ENCODE peak calls at places on chromosomes 16 and 17, in eight cellular contexts. B is coronary artery, R is heart right ventricle, U is tibial artery, T is uterus, N is ovary, G is glutamatergic neuron, Y is tibial nerve. C is an unnamed sample.

GRCh38 chr17:4708436-4708835 is 2.0 kb upstream of the ARRB2 start:
- DNase-seq in B (no peak), R (no peak), U (no peak), T (no peak), N (no peak), G (peak; percentile 34), Y (no peak), C (no peak)

GRCh38 chr16:30534368-30535105 is at the start of gene ZNF747:
- DNase-seq in B (peak; percentile 92), R (peak; percentile 94), U (peak; percentile 96), T (peak; percentile 94), N (peak; percentile 96), G (peak; percentile 93), Y (peak; percentile 92), C (peak; percentile 91)

GRCh38 chr16:88379694-88380040 is 3.1 kb upstream of the ZNF469 start:
- DNase-seq in B (no peak), R (no peak), U (peak; percentile 62), T (no peak), N (peak; percentile 17), G (peak; percentile 12), Y (no peak), C (no peak)

GRCh38 chr16:84982434-84982833 is 28.9 kb downstream of the ZDHHC7 start:
- DNase-seq in B (no peak), R (no peak), U (no peak), T (no peak), N (no peak), G (no peak), Y (no peak), C (no peak)

GRCh38 chr16:5551909-5552308 is 454.3 kb upstream of the EEF2KMT start:
- DNase-seq in B (no peak), R (no peak), U (no peak), T (no peak), N (no peak), G (no peak), Y (no peak), C (no peak)

GRCh38 chr17:77451894-77452852 is 311.4 kb downstream of the SEC14L1 start:
- DNase-seq in B (peak; percentile 88), R (peak; percentile 71), U (peak; percentile 84), T (peak; percentile 79), N (peak; percentile 81), G (peak; percentile 84), Y (peak; percentile 67), C (no peak)

GRCh38 chr17:76354747-76355310 is 1.1 kb upstream of the PRPSAP1 start:
- DNase-seq in B (no peak), R (no peak), U (no peak), T (no peak), N (no peak), G (no peak), Y (no peak), C (no peak)

GRCh38 chr17:76095943-76096342 is 7.6 kb downstream of the EXOC7 start:
- DNase-seq in B (no peak), R (no peak), U (no peak), T (no peak), N (no peak), G (no peak), Y (no peak), C (no peak)

DNA sequence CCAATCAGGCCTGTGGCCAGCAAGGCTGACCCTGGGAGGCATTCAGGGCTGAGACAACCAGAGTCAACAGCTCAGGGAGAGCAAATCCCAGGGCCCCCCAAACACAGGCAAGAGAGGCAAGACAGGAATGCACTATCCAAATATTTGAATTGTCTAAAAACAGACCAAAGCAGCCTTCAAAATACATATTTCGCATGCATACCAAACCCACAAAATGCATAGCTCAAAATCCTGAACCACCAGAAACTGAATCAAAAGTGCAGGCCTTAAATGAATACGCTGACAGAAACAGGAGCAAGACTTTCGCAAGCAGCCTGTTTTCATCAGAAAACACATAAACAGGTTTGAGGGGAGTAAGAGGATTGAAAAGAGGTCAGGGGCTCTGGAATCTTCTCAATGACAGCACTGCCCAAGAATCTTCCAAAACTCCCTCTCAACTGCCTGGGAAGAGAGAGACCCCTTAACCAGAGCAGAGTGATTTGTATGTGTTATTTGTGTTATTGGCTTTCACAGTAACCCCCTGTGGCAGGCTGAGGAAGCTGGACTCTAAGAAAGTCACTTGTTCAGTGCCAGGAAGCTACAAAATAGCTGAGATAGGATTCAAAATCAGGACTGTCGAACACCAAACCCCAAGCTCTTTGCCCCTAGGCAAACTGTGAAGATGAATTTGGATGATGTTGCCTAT is 213.5 kb upstream of the CDH5 start:
- DNase-seq in B (no peak), R (no peak), U (no peak), T (no peak), N (no peak), G (no peak), Y (no peak), C (no peak)
- TF ChIP-seq CTCF in B (no peak), R (no peak), U (no peak), T (no peak), N (no peak), G (no peak), Y (no peak), C (peak; percentile 28)

GRCh38 chr17:65556910-65557348 is 4.5 kb downstream of the AXIN2 start:
- DNase-seq in B (no peak), R (no peak), U (no peak), T (no peak), N (no peak), G (no peak), Y (no peak), C (no peak)

GRCh38 chr17:65553009-65553645 is 8.3 kb downstream of the AXIN2 start:
- DNase-seq in B (no peak), R (no peak), U (no peak), T (no peak), N (no peak), G (no peak), Y (no peak), C (no peak)

GRCh38 chr17:65553646-65554567 is 7.5 kb downstream of the AXIN2 start:
- DNase-seq in B (no peak), R (no peak), U (no peak), T (peak; percentile 39), N (no peak), G (no peak), Y (no peak), C (no peak)

GRCh38 chr17:65556014-65556909 is 5.2 kb downstream of the AXIN2 start:
- DNase-seq in B (peak; percentile 80), R (peak; percentile 77), U (peak; percentile 83), T (peak; percentile 88), N (peak; percentile 87), G (peak; percentile 93), Y (peak; percentile 80), C (no peak)

GRCh38 chr17:65554568-65555223 is 6.8 kb downstream of the AXIN2 start:
- DNase-seq in B (no peak), R (peak; percentile 66), U (no peak), T (peak; percentile 58), N (no peak), G (no peak), Y (no peak), C (no peak)
- TF ChIP-seq CTCF in B (no peak), R (no peak), U (no peak), T (peak; percentile 26), N (peak; percentile 13), G (no peak), Y (peak; percentile 29), C (no peak)

GRCh38 chr16:77850637-77851330 is 62.4 kb downstream of the VAT1L start:
- DNase-seq in B (no peak), R (no peak), U (no peak), T (no peak), N (no peak), G (no peak), Y (no peak), C (no peak)
- TF ChIP-seq CTCF in B (no peak), R (no peak), U (no peak), T (no peak), N (no peak), G (no peak), Y (no peak), C (no peak)

DNA sequence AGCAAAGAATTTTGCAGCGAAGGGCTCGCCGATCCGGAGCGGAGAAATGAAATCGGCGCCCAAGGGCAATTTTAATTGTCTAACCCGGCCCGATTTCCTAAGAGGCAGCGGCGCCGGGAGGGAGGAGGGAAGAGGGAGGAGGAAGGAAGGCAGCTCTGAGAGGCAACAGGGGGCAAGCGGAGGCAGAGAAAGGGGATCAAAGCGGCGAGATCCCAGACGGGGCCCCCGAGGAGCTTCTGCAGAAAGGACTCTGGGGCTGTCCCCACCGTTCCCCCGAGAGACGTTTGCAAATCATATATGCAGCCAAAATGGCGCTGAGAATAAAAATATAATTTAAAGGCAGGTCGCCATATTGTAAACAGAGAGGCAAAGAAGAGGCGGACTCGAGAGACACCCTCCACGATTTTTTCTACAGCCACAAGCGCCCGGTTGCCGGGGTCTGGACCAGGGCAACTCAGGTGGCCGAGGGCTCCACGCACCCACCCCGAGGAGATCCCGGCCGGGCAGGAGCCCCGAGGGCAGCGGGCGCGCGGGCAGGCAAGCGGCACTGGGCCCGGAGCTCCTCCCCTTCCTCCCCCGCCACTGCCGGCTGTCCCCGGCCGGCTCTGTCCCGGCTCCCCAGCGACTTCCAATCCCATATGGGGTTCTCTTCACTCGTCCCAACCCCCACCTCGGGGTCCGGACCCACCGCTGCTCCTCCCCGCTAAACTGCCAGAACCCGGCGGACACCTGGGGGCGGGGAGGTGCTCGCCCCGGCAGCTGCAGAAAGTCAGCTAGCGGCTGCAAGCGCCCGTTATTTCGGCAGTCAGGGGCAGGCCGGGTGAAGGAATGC is 1.9 kb downstream of the PHF12 start:
- DNase-seq in B (peak; percentile 83), R (peak; percentile 65), U (peak; percentile 83), T (peak; percentile 60), N (peak; percentile 70), G (peak; percentile 70), Y (peak; percentile 59), C (no peak)
- TF ChIP-seq CTCF in B (no peak), R (no peak), U (no peak), T (no peak), N (no peak), G (no peak), Y (no peak), C (no peak)

GRCh38 chr16:86252596-86252995 is 257.7 kb upstream of the FOXF1 start:
- DNase-seq in B (no peak), R (no peak), U (no peak), T (no peak), N (no peak), G (peak; percentile 50), Y (no peak), C (no peak)
- TF ChIP-seq CTCF in B (no peak), R (no peak), U (no peak), T (peak; percentile 7), N (no peak), G (peak; percentile 65), Y (no peak), C (peak; percentile 11)

DNA sequence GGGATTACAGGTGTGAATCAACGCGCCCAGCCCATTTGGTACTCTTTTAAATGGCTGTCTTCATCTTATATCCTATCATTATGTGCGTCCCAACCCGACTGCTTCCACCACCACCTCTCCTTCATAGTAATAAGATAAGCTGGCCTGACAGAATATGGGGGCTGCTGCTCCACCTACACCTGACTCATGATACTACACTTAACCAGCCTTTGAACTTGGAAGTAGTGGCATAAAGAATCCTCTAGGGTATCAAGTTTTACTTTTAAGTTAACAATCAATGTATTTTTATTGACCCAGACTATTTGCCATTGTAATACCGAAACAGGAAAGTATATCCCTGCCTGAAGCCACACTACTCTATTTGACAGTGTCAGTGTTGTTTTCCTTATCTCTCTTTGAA is 18.8 kb downstream of the PDZD9 start:
- DNase-seq in B (no peak), R (no peak), U (no peak), T (no peak), N (no peak), G (no peak), Y (no peak), C (no peak)
- TF ChIP-seq CTCF in B (no peak), R (no peak), U (no peak), T (no peak), N (no peak), G (no peak), Y (no peak), C (no peak)

C was measured in osteocyte.